ENCODE peak calls at places on chromosomes 4 and X, in five cellular contexts. E is breast epithelium, A is HCT116, N is transverse colon, W is spleen. O is an unnamed sample.
A peak's percentile ranks its signal among the peaks of the same experiment; 100 is the strongest.

GRCh38 chrX:155857561-155857960 is 23.6 kb upstream of the VAMP7 start:
- DNase-seq in E (no peak), A (no peak), N (no peak), W (no peak), O (no peak)

GRCh38 chrX:23989689-23990088 is 37.3 kb downstream of the KLHL15 start:
- DNase-seq in E (no peak), A (no peak), N (no peak), W (no peak), O (no peak)

GRCh38 chrX:135521405-135522131 is 1.1 kb downstream of the INTS6L start:
- DNase-seq in E (peak; percentile 73), A (peak; percentile 49), N (peak; percentile 88), W (peak; percentile 94), O (peak; percentile 91)

GRCh38 chr4:31737419-31737818 is 1017.2 kb downstream of the PCDH7 start:
- DNase-seq in E (no peak), A (no peak), N (no peak), W (no peak), O (no peak)

GRCh38 chr4:158255727-158256324 is 45.5 kb downstream of the TMEM144 start:
- DNase-seq in E (no peak), A (peak; percentile 36), N (no peak), W (no peak), O (no peak)

GRCh38 chrX:15349046-15349445 is 13.7 kb upstream of the PIGA start:
- DNase-seq in E (peak; percentile 52), A (peak; percentile 39), N (peak; percentile 13), W (no peak), O (no peak)

GRCh38 chr4:186458050-186458449 is 97.3 kb downstream of the MTNR1A start:
- DNase-seq in E (no peak), A (no peak), N (no peak), W (no peak), O (no peak)

GRCh38 chr4:125591290-125591689 is 276.5 kb downstream of the FAT4 start:
- DNase-seq in E (no peak), A (no peak), N (no peak), W (no peak), O (no peak)

GRCh38 chrX:64580035-64580434 is 184.8 kb upstream of the MTMR8 start:
- DNase-seq in E (no peak), A (no peak), N (no peak), W (no peak), O (no peak)

GRCh38 chrX:41022579-41022978 is 62.7 kb upstream of the USP9X start:
- DNase-seq in E (no peak), A (peak; percentile 37), N (no peak), W (no peak), O (no peak)

GRCh38 chr4:77123403-77123802 is 33.6 kb upstream of the CCNG2 start:
- DNase-seq in E (no peak), A (no peak), N (no peak), W (no peak), O (no peak)

GRCh38 chrX:108177321-108177990 is 85.9 kb downstream of the ATG4A start:
- DNase-seq in E (no peak), A (no peak), N (no peak), W (no peak), O (no peak)

GRCh38 chr4:87375719-87376291 is 15.2 kb downstream of the HSD17B11 start:
- DNase-seq in E (no peak), A (peak; percentile 22), N (no peak), W (no peak), O (peak; percentile 48)

GRCh38 chrX:40465735-40466551 is 114.8 kb upstream of the ATP6AP2 start:
- DNase-seq in E (no peak), A (no peak), N (no peak), W (no peak), O (no peak)

GRCh38 chrX:87409113-87409841 is 108.3 kb upstream of the KLHL4 start:
- DNase-seq in E (peak; percentile 56), A (no peak), N (no peak), W (peak; percentile 61), O (peak; percentile 73)

GRCh38 chr4:75599647-75600046 is 30.7 kb downstream of the CDKL2 start:
- DNase-seq in E (no peak), A (no peak), N (no peak), W (no peak), O (no peak)

GRCh38 chr4:138734746-138735145 is 280.8 kb upstream of the NOCT start:
- DNase-seq in E (no peak), A (no peak), N (no peak), W (no peak), O (no peak)

GRCh38 chr4:182384496-182385155 is 141.4 kb downstream of the TENM3 start:
- DNase-seq in E (no peak), A (no peak), N (no peak), W (no peak), O (no peak)

GRCh38 chr4:68129793-68130192 is at the start of gene TMPRSS11F:
- DNase-seq in E (no peak), A (peak; percentile 34), N (no peak), W (no peak), O (no peak)

GRCh38 chr4:147289181-147289580 is 191.7 kb upstream of the EDNRA start:
- DNase-seq in E (no peak), A (no peak), N (no peak), W (no peak), O (no peak)

GRCh38 chr4:180828455-180829018 is 1414.7 kb upstream of the TENM3 start:
- DNase-seq in E (no peak), A (peak; percentile 69), N (no peak), W (no peak), O (no peak)

GRCh38 chr4:83413676-83414075 is 41.9 kb downstream of the HELQ start:
- DNase-seq in E (no peak), A (no peak), N (no peak), W (no peak), O (no peak)

GRCh38 chrX:97308161-97308560 is 424.5 kb downstream of the RPA4 start:
- DNase-seq in E (no peak), A (no peak), N (no peak), W (no peak), O (no peak)

GRCh38 chr4:64883087-64883926 is 474.1 kb upstream of the TECRL start:
- DNase-seq in E (no peak), A (no peak), N (no peak), W (no peak), O (no peak)

GRCh38 chr4:147678121-147678520 is 5.8 kb downstream of the PRMT9 start:
- DNase-seq in E (no peak), A (no peak), N (no peak), W (no peak), O (no peak)

GRCh38 chr4:153555730-153556440 is 89.7 kb downstream of the TMEM131L start:
- DNase-seq in E (no peak), A (no peak), N (peak; percentile 51), W (no peak), O (no peak)

GRCh38 chr4:94544811-94545210 is 93.1 kb downstream of the PDLIM5 start:
- DNase-seq in E (no peak), A (no peak), N (no peak), W (no peak), O (no peak)

GRCh38 chr4:82217986-82218715 is 155.6 kb downstream of the HNRNPD start:
- DNase-seq in E (no peak), A (peak; percentile 10), N (no peak), W (no peak), O (no peak)

DNA sequence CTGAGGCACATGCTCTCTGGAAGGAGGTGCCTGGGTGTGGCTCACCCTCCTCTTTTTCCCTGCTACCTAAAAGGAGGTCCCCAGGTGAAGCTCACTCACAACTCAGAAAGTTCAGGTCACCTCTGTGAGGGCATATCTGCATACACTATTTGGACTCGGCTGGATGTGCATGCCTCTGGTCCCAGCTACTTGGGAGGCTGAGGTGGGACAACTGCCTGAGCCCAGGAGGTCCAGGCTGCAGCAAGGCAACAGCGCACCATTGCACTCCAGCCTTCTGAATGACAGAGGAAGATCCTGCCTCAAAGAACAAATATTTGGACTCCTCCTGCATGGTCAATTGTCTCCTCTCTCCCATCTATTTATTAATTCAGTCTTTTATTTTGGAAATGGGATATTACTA is 46.4 kb downstream of the CPLX1 start:
- DNase-seq in E (no peak), A (no peak), N (no peak), W (no peak), O (no peak)
- TF ChIP-seq POLR2AphosphoS5 in E (no peak), A (no peak), N (no peak), W (no peak), O (no peak)

GRCh38 chr4:2510351-2511259 is 25.8 kb upstream of the FAM193A start:
- DNase-seq in E (no peak), A (no peak), N (no peak), W (no peak), O (no peak)
- TF ChIP-seq POLR2A in E (no peak), A (no peak), N (no peak), W (no peak), O (no peak)

DNA sequence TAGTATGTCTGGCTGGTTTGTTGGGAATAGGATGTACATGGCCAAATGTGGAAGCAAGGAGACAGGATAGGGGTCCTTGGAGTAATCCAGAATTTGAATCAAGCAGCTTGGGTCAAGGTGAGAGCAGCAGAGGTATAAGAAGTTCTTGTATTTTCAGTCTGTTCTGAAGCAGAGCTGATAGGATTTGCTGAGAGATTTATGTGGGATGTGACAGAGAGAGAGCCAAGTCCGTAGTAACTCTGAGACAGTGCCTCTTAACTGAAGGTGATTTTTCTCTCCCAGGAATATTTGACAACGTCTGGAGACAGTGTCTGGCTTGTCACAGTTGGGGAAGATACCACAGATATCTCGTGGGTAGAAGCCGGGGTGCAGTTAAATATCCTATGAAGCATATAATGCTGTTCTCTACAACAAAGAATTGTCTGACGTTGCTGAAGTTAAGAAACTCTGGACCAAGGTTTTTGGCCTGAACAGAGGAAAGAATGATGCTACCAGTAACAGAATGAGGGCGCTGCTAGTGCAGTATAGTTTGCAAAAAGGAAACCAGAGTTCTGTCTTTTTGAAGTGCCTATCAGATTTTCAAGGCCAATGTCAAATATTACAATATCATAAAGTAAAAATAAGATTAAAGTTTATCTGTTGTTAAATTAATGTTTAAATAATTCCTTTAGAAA is 184.0 kb downstream of the ARHGAP24 start:
- DNase-seq in E (no peak), A (no peak), N (no peak), W (no peak), O (no peak)
- H3K4me3 ChIP-seq in E (no peak overlapping the region), A (no peak overlapping the region), N (no peak overlapping the region), W (no peak overlapping the region), O (no peak overlapping the region)

DNA sequence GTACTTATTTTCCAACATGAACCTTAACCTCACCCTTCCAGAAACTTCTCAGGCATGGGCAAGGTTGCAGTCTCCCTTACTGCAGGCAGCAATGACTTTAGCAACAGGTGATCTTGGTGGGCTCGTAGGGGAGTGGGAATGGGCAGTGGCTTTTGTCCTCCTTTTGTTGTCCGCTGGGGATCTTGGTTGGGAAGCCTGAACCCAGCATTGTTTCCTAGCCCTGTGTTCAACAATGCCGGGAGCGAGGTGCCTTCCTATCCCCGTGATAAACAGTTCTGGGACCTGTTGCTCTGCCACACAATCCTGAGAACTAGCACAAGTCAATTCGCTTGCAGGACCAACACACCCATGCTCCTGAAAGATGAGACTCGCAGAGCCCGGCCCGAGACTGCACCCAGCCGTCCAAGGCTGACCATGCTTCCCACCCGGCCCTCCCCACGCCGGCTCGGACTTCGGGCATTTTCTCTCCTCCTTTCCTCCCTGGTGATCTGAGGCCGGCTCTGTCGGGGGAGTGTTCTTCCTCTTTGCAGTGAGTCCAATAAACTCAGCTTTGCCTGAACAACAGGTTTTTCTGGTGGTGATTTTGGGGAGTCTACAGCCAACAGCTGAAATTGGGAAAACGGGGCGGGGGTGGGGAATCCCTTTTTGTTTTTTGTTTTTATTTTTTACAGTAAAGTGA is 20.2 kb downstream of the IRAK1 start:
- DNase-seq in E (no peak), A (no peak), N (no peak), W (no peak), O (peak; percentile 21)
- TF ChIP-seq POLR2AphosphoS5 in E (no peak), A (no peak), N (no peak), W (no peak), O (no peak)

GRCh38 chr4:80072607-80073361 is at the start of gene ANTXR2:
- DNase-seq in E (peak; percentile 79), A (peak; percentile 49), N (peak; percentile 92), W (peak; percentile 95), O (peak; percentile 94)
- TF ChIP-seq POLR2A in E (no peak), A (peak; percentile 41), N (peak; percentile 93), W (peak; percentile 6), O (peak; percentile 54)

GRCh38 chrX:153685179-153685536 is 2.6 kb upstream of the SLC6A8 start:
- DNase-seq in E (peak; percentile 9), A (no peak), N (no peak), W (peak; percentile 58), O (peak; percentile 53)
- H3K4me3 ChIP-seq in E (no peak overlapping the region), A (no peak overlapping the region), N (no peak overlapping the region), W (no peak overlapping the region), O (no peak overlapping the region)

O was measured in upper lobe of left lung.